ENCODE peak calls at places on chromosomes 6 and 20, in ten cellular contexts. J is dorsolateral prefrontal cortex, W is GM06990, D is lung, M is ovary, E is tibial nerve, G is lower leg skin, Q is SK-N-SH, R is HFF-Myc, O is pancreas. A is an unnamed sample.
A peak's percentile ranks its signal among the peaks of the same experiment; 100 is the strongest.

GRCh38 chr6:21115111-21115510 is 478.4 kb upstream of the SOX4 start:
- DNase-seq in R (no peak), Q (peak; percentile 57), J (no peak), D (no peak), W (no peak), G (no peak), E (no peak), O (no peak), M (no peak), A (peak; percentile 75)

GRCh38 chr6:142489722-142490610 is 188.2 kb downstream of the ADGRG6 start:
- DNase-seq in J (no peak), O (no peak), R (no peak), G (no peak), W (no peak), Q (no peak), M (no peak), D (no peak), E (no peak), A (no peak)

GRCh38 chr20:43058077-43058476 is 131.6 kb downstream of the PTPRT start:
- DNase-seq in R (no peak), W (no peak), G (no peak), Q (no peak), J (no peak), M (no peak), O (no peak), D (no peak), E (no peak), A (no peak)

GRCh38 chr6:82576284-82576683 is 212.7 kb downstream of the TPBG start:
- DNase-seq in E (no peak), M (no peak), Q (no peak), D (no peak), W (no peak), J (no peak), G (no peak), R (no peak), O (no peak), A (no peak)

GRCh38 chr6:151059612-151060095 is 180.1 kb upstream of the AKAP12 start:
- DNase-seq in O (no peak), Q (no peak), M (no peak), W (no peak), D (no peak), E (no peak), R (no peak), G (no peak), J (no peak), A (peak; percentile 66)

GRCh38 chr6:169427856-169428255 is 174.2 kb upstream of the THBS2 start:
- DNase-seq in J (no peak), Q (no peak), G (no peak), M (peak; percentile 68), W (no peak), R (no peak), E (peak; percentile 59), D (no peak), O (no peak), A (peak; percentile 94)

GRCh38 chr6:157020398-157021266 is 243.5 kb downstream of the ARID1B start:
- DNase-seq in D (peak; percentile 69), E (peak; percentile 52), W (no peak), R (peak; percentile 26), J (peak; percentile 42), Q (peak; percentile 80), O (no peak), M (no peak), G (no peak), A (peak; percentile 67)

GRCh38 chr6:161498359-161498758 is 224.5 kb upstream of the AGPAT4 start:
- DNase-seq in E (no peak), G (no peak), W (no peak), M (no peak), R (peak; percentile 32), J (no peak), O (no peak), D (no peak), Q (peak; percentile 41), A (peak; percentile 41)

GRCh38 chr6:130282234-130282995 is 59.7 kb upstream of the SAMD3 start:
- DNase-seq in G (no peak), R (peak; percentile 5), D (no peak), E (no peak), W (peak; percentile 30), M (no peak), O (no peak), J (no peak), Q (peak; percentile 1), A (peak; percentile 73)

GRCh38 chr20:46977909-46978588 is 83.4 kb downstream of the EYA2 start:
- DNase-seq in D (no peak), J (no peak), O (no peak), W (no peak), R (no peak), E (no peak), G (no peak), M (no peak), Q (no peak), A (no peak)

GRCh38 chr6:166587631-166588413 is 1.3 kb upstream of the RAMACL start:
- DNase-seq in G (no peak), M (no peak), W (peak; percentile 57), O (no peak), Q (no peak), E (no peak), R (no peak), J (no peak), D (no peak), A (peak; percentile 42)

GRCh38 chr6:169803816-169804340 is 52.5 kb downstream of the ERMARD start:
- DNase-seq in D (no peak), W (no peak), R (no peak), E (no peak), Q (no peak), O (no peak), J (no peak), G (no peak), M (no peak), A (no peak)

GRCh38 chr20:20373046-20373706 is 5.3 kb downstream of the INSM1 start:
- DNase-seq in E (no peak), R (peak; percentile 15), M (no peak), G (peak; percentile 32), J (peak; percentile 50), Q (no peak), D (no peak), O (no peak), W (no peak), A (no peak)

GRCh38 chr6:115078555-115078954 is 735.7 kb upstream of the HS3ST5 start:
- DNase-seq in W (no peak), D (no peak), O (no peak), G (no peak), M (no peak), E (no peak), Q (no peak), J (no peak), R (no peak), A (no peak)

GRCh38 chr6:149723771-149724417 is 6.0 kb upstream of the LATS1 start:
- DNase-seq in Q (peak; percentile 53), J (peak; percentile 47), E (peak; percentile 60), M (no peak), O (no peak), D (no peak), R (peak; percentile 61), G (peak; percentile 48), W (no peak), A (peak; percentile 91)

GRCh38 chr6:26332408-26332807 is 32.6 kb upstream of the BTN3A2 start:
- DNase-seq in W (no peak), R (no peak), G (no peak), O (no peak), J (no peak), Q (no peak), D (no peak), M (no peak), E (no peak), A (no peak)

GRCh38 chr6:26332843-26333242 is 32.2 kb upstream of the BTN3A2 start:
- DNase-seq in W (no peak), Q (no peak), D (no peak), O (no peak), J (no peak), R (no peak), E (no peak), G (no peak), M (no peak), A (no peak)

GRCh38 chr6:26333458-26334297 is 31.3 kb upstream of the BTN3A2 start:
- DNase-seq in Q (no peak), D (no peak), O (no peak), G (no peak), E (no peak), J (no peak), W (no peak), M (no peak), R (no peak), A (no peak)

GRCh38 chr6:26330835-26331808 is 33.9 kb upstream of the BTN3A2 start:
- DNase-seq in Q (peak; percentile 9), M (no peak), E (no peak), W (peak; percentile 75), J (no peak), G (no peak), O (no peak), R (no peak), D (no peak), A (peak; percentile 53)

DNA sequence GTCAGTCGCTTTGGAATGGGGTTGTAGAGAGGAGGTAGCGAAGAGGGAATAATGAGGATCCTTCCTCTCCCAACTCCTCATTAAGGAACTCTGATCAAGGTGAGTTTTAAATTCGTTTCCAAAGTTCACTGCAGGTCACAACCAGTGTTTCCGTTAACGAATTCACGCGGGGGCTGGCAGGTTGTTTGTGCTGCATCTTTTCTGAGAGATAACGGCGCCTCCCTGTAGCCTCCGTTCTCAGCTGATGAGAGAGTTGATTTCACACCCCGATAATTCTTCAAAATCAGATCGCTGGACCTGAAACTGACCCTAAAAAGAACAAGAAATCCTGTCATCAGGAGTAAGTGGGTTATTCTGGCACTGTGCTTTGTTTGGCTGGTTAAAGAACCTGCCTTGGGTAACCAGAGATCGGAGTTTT is 33.2 kb upstream of the BTN3A2 start:
- DNase-seq in Q (no peak), W (no peak), J (no peak), O (no peak), G (no peak), M (no peak), E (no peak), R (no peak), D (no peak), A (no peak)
- H3K4me3 ChIP-seq in Q (peak overlapping the region; percentile 65), W (peak overlapping the region; percentile 57), J (peak overlapping the region; percentile 37), O (no peak overlapping the region), G (no peak overlapping the region), M (no peak overlapping the region), E (no peak overlapping the region), R (peak overlapping the region; percentile 75), D (no peak overlapping the region), A (peak overlapping the region; percentile 58)

GRCh38 chr20:61724376-61724775 is 341.3 kb downstream of the TAF4 start:
- DNase-seq in E (no peak), G (no peak), W (no peak), R (no peak), O (no peak), D (no peak), J (no peak), Q (no peak), M (no peak), A (peak; percentile 29)
- TF ChIP-seq CTCF in E (no peak), G (no peak), W (no peak), R (peak; percentile 34), O (no peak), D (no peak), J (no peak), Q (no peak), M (no peak), A (peak; percentile 45)

GRCh38 chr6:160348209-160348551 is at the start of gene SLC22A3:
- DNase-seq in M (peak; percentile 88), Q (peak; percentile 37), O (peak; percentile 45), D (no peak), G (no peak), R (no peak), J (no peak), W (no peak), E (no peak), A (no peak)
- H3K4me3 ChIP-seq in M (peak within 1 kb of the TSS; percentile 76), Q (no peak within 1 kb of the TSS), O (peak within 1 kb of the TSS; percentile 57), D (peak within 1 kb of the TSS; percentile 62), G (peak within 1 kb of the TSS; percentile 45), R (peak within 1 kb of the TSS; percentile 23), J (peak within 1 kb of the TSS; percentile 55), W (no peak within 1 kb of the TSS), E (peak within 1 kb of the TSS; percentile 46), A (peak within 1 kb of the TSS; percentile 50)

GRCh38 chr6:40350942-40351217 is 236.3 kb downstream of the LRFN2 start:
- DNase-seq in M (no peak), D (peak; percentile 11), G (no peak), E (no peak), J (no peak), Q (no peak), R (no peak), W (no peak), O (no peak), A (no peak)
- TF ChIP-seq CTCF in M (no peak), D (no peak), G (no peak), E (no peak), J (no peak), Q (no peak), R (no peak), W (no peak), O (no peak), A (no peak)

A was measured in choroid plexus epithelial cell.